ENCODE peak calls at places on chromosomes 4 and X, in four cellular contexts. Q is kidney, Z is fibroblast of the aortic adventitia, J is lower lobe of right lung. D is an unnamed sample.

GRCh38 chrX:150570512-150570911 is 2.1 kb downstream of the MTM1 start:
- DNase-seq in Q (no peak), Z (no peak), J (no peak), D (no peak)

GRCh38 chr4:126899382-126899801 is 733.4 kb upstream of the INTU start:
- DNase-seq in Q (no peak), Z (peak), J (no peak), D (peak)

GRCh38 chr4:123997116-123997515 is 600.5 kb downstream of the SPRY1 start:
- DNase-seq in Q (no peak), Z (no peak), J (no peak), D (peak)

GRCh38 chr4:14218641-14219040 is 591.1 kb upstream of the BOD1L1 start:
- DNase-seq in Q (no peak), Z (no peak), J (no peak), D (no peak)

GRCh38 chrX:136021903-136022302 is 36.7 kb downstream of the SLC9A6 start:
- DNase-seq in Q (no peak), Z (no peak), J (no peak), D (no peak)

GRCh38 chr4:89283975-89284556 is 23.5 kb downstream of the GPRIN3 start:
- DNase-seq in Q (no peak), Z (no peak), J (no peak), D (no peak)

GRCh38 chrX:76428243-76429130 is 977 bp downstream of the MAGEE1 start:
- DNase-seq in Q (peak), Z (no peak), J (peak), D (no peak)

GRCh38 chr4:98657531-98658286 is 702 bp downstream of the TSPAN5 start:
- DNase-seq in Q (peak), Z (peak), J (no peak), D (peak)

GRCh38 chr4:7295201-7295916 is 103.0 kb downstream of the SORCS2 start:
- DNase-seq in Q (peak), Z (peak), J (peak), D (no peak)

GRCh38 chrX:39758791-39759525 is 338.8 kb downstream of the BCOR start:
- DNase-seq in Q (no peak), Z (no peak), J (no peak), D (no peak)

GRCh38 chrX:46380148-46380752 is 165.0 kb downstream of the ZNF674 start:
- DNase-seq in Q (no peak), Z (no peak), J (no peak), D (no peak)

GRCh38 chr4:137417676-137418075 is 114.6 kb downstream of the PCDH18 start:
- DNase-seq in Q (no peak), Z (no peak), J (no peak), D (peak)

GRCh38 chrX:73262991-73263390 is 48.3 kb upstream of the NAP1L2 start:
- DNase-seq in Q (no peak), Z (peak), J (no peak), D (no peak)

GRCh38 chr4:165580379-165580905 is 201.6 kb downstream of the CPE start:
- DNase-seq in Q (no peak), Z (peak), J (no peak), D (peak)

GRCh38 chr4:26022346-26022891 is 108.4 kb downstream of the SMIM20 start:
- DNase-seq in Q (no peak), Z (peak), J (no peak), D (peak)

GRCh38 chrX:9184231-9184630 is 150.3 kb upstream of the FAM9B start:
- DNase-seq in Q (no peak), Z (no peak), J (no peak), D (no peak)

DNA sequence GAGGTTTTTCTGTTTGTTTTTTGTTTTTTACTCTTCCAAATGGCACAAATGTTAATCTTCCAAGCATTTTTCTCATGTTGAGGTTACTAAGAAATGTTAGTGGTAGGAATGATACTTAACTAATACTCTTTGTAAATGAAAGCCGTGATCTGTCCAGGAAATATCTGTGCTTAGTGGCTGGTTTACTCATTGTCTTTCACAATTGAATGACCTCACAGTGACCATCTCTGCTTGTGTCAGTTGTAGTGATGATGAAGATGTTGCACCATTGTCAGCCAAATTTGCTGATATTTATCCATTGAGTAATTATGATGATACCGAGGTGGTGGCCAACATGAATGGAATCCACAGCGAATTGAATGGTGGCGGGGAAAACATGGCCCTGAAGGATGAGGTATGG is 93.5 kb downstream of the TNIP2 start:
- DNase-seq in Q (no peak), Z (peak), J (no peak), D (peak)
- TF ChIP-seq CTCF in Q (no peak), Z (no peak), J (no peak), D (no peak)

GRCh38 chrX:94830717-94831116 is 1156.7 kb downstream of the FAM133A start:
- DNase-seq in Q (no peak), Z (no peak), J (no peak), D (no peak)

GRCh38 chrX:94834226-94834625 is 1160.2 kb downstream of the FAM133A start:
- DNase-seq in Q (no peak), Z (no peak), J (no peak), D (no peak)

GRCh38 chrX:94831364-94831763 is 1157.4 kb downstream of the FAM133A start:
- DNase-seq in Q (no peak), Z (peak), J (no peak), D (peak)
- TF ChIP-seq CTCF in Q (peak), Z (peak), J (peak), D (peak)

GRCh38 chrX:65528705-65529340 is 5.8 kb downstream of the LAS1L start:
- DNase-seq in Q (no peak), Z (peak), J (no peak), D (peak)
- TF ChIP-seq CTCF in Q (peak), Z (peak), J (peak), D (peak)

GRCh38 chr4:2047031-2047660 is 12.0 kb upstream of the NAT8L start:
- DNase-seq in Q (peak), Z (no peak), J (no peak), D (no peak)
- TF ChIP-seq CTCF in Q (no peak), Z (no peak), J (no peak), D (no peak)